ENCODE peak calls at places on chromosomes 11 and 22, in nine cellular contexts. X is tibial artery, N is ovary, A is substantia nigra, Z is astrocyte, M is lower lobe of right lung, Q is sigmoid colon, L is MM.1S, Y is HL-60. I is an unnamed sample.
A peak's percentile ranks its signal among the peaks of the same experiment; 100 is the strongest.

GRCh38 chr11:130413383-130414106 is 14.9 kb downstream of the ADAMTS8 start:
- DNase-seq in N (no peak), L (no peak), Y (no peak), A (no peak), Q (no peak), Z (peak; percentile 90), M (no peak), X (peak; percentile 77), I (no peak)

GRCh38 chr11:19978668-19979518 is 181.4 kb downstream of the DBX1 start:
- DNase-seq in M (peak; percentile 51), X (no peak), Q (peak; percentile 64), Z (peak; percentile 86), N (peak; percentile 36), L (no peak), A (no peak), Y (no peak), I (no peak)

GRCh38 chr22:45680932-45681700 is 9.5 kb downstream of the ATXN10 start:
- DNase-seq in Y (no peak), N (no peak), M (no peak), X (no peak), A (no peak), L (no peak), Z (peak; percentile 95), Q (no peak), I (no peak)

GRCh38 chr22:48635825-48636224 is 1191.8 kb downstream of the BRD1 start:
- DNase-seq in L (peak; percentile 81), N (no peak), X (no peak), Z (no peak), Q (no peak), Y (no peak), A (no peak), M (no peak), I (no peak)

GRCh38 chr11:10597877-10598341 is 29.4 kb upstream of the LYVE1 start:
- DNase-seq in L (peak; percentile 7), A (no peak), Q (no peak), Y (peak; percentile 63), X (no peak), N (no peak), Z (no peak), M (no peak), I (no peak)

GRCh38 chr22:40898850-40899357 is 37.0 kb upstream of the DNAJB7 start:
- DNase-seq in M (no peak), Q (no peak), L (peak; percentile 75), Z (peak; percentile 40), Y (peak; percentile 14), A (no peak), X (no peak), N (no peak), I (no peak)

GRCh38 chr11:130163346-130164220 is 4.0 kb downstream of the ST14 start:
- DNase-seq in Q (no peak), A (no peak), N (no peak), M (peak; percentile 66), L (no peak), Z (no peak), X (no peak), Y (peak; percentile 90), I (peak; percentile 65)

GRCh38 chr11:36360833-36361232 is 64.7 kb downstream of the PRR5L start:
- DNase-seq in Q (no peak), Z (no peak), N (no peak), X (no peak), A (no peak), L (no peak), Y (no peak), M (no peak), I (no peak)

DNA sequence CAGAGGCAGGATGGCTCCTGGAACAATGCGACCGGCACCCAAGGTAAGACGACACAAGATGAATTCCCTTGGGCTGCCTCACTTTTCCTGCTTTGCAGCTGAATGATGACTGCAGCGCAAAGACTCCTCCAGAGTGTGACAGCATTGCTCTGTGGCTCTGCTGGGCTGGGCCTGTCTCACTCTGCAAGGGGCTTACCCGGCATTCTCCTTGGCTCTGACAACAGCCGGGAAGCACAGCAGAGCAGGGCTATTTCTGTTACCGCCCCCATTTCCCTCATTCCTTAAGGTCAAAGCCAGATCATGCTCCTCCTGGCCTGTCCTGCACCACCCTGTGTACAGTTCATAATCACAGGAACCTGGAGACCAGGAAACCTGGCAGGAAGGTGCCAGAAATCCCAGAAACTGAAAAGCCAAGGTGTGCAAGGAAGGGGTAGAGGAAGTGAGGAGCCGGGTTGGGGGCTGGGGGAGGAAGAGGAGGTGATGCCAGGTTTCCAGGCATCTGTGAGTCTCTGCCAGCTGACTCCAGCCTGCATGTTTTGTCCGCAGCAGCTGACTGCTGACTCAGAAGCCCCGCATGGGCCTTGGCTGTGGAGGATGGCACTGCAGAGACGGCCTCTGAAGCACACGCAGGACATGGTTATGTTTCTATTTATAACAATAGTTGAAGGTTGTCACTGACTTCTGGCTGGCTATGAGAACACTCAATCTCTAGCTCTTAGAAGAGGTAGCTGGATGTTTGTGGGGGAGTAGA is 113.6 kb downstream of the MICAL3 start:
- DNase-seq in A (peak; percentile 72), M (no peak), Y (no peak), Q (peak; percentile 94), N (peak; percentile 77), X (peak; percentile 88), Z (peak; percentile 85), L (peak; percentile 31), I (peak; percentile 88)
- H3K27ac ChIP-seq in A (peak overlapping the region; percentile 94), M (peak overlapping the region; percentile 46), Y (no peak overlapping the region), Q (peak overlapping the region; percentile 80), N (no peak overlapping the region), X (peak overlapping the region; percentile 74), Z (peak overlapping the region; percentile 80), L (peak overlapping the region; percentile 25), I (peak overlapping the region; percentile 95)

DNA sequence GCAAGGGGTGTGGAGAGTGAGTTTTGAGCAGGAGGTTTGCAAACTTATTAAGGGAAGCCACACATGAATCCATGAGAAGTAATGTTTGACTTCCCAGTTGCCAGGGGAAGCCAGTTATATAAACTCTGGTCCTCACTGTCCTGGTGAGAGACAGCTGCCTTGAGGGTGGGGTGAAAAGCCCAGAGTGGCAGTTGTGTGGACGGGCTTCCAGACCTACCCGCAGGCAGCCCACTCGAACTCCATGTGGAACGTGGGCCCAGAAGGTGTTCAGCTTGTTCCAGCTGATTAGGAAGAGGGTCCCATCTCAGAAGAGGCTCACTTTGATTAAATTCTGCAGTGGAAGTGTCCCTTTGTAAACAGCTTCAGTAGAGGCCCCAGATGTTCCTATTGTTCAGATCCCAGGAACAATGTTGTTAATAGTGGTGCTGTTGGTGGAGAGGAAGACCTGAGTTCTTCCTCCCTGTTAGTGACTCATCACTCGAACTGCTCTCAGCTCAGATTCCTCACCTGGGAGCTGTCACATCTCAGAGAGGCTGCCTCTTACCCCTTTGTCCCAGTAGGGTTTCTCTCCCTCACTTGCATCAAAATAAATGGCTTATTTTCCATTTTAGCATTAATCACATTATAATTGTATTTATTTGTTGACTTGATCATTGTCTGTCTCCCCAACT is 63.5 kb downstream of the GRAMD1B start:
- DNase-seq in Z (no peak), Y (no peak), X (no peak), Q (no peak), M (no peak), N (no peak), L (no peak), A (no peak), I (no peak)
- H3K27ac ChIP-seq in Z (no peak overlapping the region), Y (no peak overlapping the region), X (no peak overlapping the region), Q (no peak overlapping the region), M (no peak overlapping the region), N (no peak overlapping the region), L (no peak overlapping the region), A (no peak overlapping the region), I (no peak overlapping the region)

DNA sequence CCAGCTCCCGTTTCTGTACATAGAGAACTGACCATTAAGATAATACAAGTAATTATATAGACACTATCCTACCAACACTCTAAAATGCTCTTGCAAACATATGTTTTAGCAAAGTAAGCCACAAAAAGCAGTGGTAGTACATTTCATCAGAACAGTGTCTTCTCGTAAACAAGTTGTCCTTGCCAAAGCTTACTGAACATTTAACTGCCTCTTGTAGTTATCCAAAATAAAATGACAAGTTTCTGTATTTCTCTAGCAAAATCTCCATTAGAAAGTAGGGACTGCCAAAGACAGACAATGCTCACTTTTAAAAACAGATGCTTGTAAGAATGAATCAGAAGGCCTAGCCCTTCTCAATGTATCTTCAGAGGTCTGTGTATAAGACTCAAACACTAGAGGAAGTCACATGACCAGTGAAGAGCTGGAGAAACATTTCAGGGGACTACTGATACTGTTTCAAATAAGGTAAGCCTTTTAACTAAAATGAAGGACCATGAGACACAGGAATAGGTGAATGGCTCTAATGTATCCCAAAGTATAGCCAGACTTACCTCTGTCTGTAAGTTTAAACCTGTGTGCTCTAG is 7.8 kb upstream of the ZC3H12C start:
- DNase-seq in Z (no peak), L (no peak), M (no peak), N (no peak), A (no peak), Q (no peak), X (no peak), Y (no peak), I (no peak)
- H3K27ac ChIP-seq in Z (no peak overlapping the region), L (no peak overlapping the region), M (no peak overlapping the region), N (peak overlapping the region; percentile 39), A (no peak overlapping the region), Q (no peak overlapping the region), X (no peak overlapping the region), Y (no peak overlapping the region), I (no peak overlapping the region)

DNA sequence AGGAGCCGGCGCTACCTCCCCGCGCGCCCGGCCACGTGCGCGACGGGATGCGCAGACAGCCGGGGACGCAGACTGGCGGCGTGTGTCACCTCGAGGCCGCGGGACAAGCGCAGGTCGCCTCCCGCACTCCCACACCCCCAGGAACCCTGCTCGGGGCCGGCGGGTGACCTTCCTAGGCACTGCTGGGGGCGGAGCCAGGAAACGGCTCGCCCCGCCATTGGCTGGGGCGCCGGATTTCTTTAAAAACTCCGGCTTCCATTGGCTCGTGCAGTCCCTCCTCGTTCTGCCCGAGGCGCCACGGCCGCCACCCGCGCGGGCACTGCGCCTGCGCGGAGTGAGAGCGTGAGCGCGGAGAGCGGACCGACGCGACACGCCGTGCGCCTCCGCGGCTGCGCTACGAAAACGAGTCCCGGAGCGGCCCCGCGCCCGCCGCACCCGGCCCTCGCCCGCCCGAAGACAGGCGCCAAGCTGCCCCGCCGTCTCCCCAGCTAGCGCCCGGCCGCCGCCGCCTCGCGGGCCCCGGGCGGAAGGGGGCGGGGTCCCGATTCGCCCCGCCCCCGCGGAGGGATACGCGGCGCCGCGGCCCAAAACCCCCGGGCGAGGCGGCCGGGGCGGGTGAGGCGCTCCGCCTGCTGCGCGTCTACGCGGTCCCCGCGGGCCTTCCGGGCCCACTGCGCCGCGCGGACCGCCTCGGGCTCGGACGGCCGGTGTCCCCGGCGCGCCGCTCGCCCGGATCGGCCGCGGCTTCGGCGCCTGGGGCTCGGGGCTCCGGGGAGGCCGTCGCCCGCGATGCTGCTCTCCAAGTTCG is at the start of gene PIM3:
- DNase-seq in Q (peak; percentile 97), Z (peak; percentile 88), A (peak; percentile 92), M (peak; percentile 96), X (peak; percentile 97), Y (peak; percentile 97), N (peak; percentile 94), L (peak; percentile 97), I (peak; percentile 97)
- H3K27ac ChIP-seq in Q (peak within 1 kb of the TSS; percentile 99), Z (peak within 1 kb of the TSS; percentile 83), A (peak within 1 kb of the TSS; percentile 93), M (peak within 1 kb of the TSS; percentile 94), X (peak within 1 kb of the TSS; percentile 88), Y (peak within 1 kb of the TSS; percentile 94), N (peak within 1 kb of the TSS; percentile 97), L (peak within 1 kb of the TSS; percentile 64), I (peak within 1 kb of the TSS; percentile 97)

I was measured in right cardiac atrium.